ENCODE peak calls at places on chromosomes 4 and X, in nine cellular contexts. R is left lung, M is heart left ventricle, Q is HepG2, Z is pancreas, L is suprapubic skin, T is Panc1, P is neuronal stem cell, C is right lobe of liver. I is an unnamed sample. For H3K36me3 and H3K4me1, the result is how much of the 10 kb centered on the place peaks cover.

GRCh38 chr4:15479089-15479912 is 9.6 kb downstream of the CC2D2A start:
- DNase-seq in Z (peak), Q (peak), T (peak), C (peak), M (peak), R (no peak), L (no peak), P (peak), I (no peak)

GRCh38 chr4:18198653-18199052 is 177.1 kb upstream of the LCORL start:
- DNase-seq in R (no peak), T (no peak), M (no peak), L (no peak), Z (no peak), P (no peak), C (no peak), Q (no peak), I (no peak)

GRCh38 chr4:37715889-37716402 is 29.8 kb upstream of the RELL1 start:
- DNase-seq in C (no peak), R (no peak), L (no peak), Q (no peak), P (no peak), T (no peak), Z (peak), M (peak), I (no peak)

GRCh38 chrX:155857561-155857960 is 23.6 kb upstream of the VAMP7 start:
- DNase-seq in C (no peak), L (no peak), T (no peak), Z (no peak), Q (no peak), M (no peak), R (no peak), P (no peak), I (no peak)

GRCh38 chr4:187235456-187236170 is 512.0 kb upstream of the FAT1 start:
- DNase-seq in L (no peak), P (no peak), C (no peak), Z (peak), R (no peak), T (no peak), Q (no peak), M (no peak), I (no peak)

GRCh38 chrX:41333994-41334865 is at the start of gene DDX3X:
- DNase-seq in M (peak), Q (peak), P (peak), L (peak), T (no peak), C (peak), Z (peak), R (peak), I (peak)

GRCh38 chr4:123603165-123603564 is 206.6 kb downstream of the SPRY1 start:
- DNase-seq in R (no peak), Q (peak), T (no peak), M (no peak), C (no peak), L (no peak), Z (no peak), P (no peak), I (no peak)

GRCh38 chr4:47926667-47927258 is 12.4 kb upstream of the NFXL1 start:
- DNase-seq in Q (peak), C (peak), R (peak), L (no peak), P (peak), Z (peak), M (peak), T (peak), I (peak)

GRCh38 chr4:73259552-73260140 is 1.0 kb upstream of the ANKRD17 start:
- DNase-seq in P (no peak), M (no peak), Q (peak), L (peak), T (no peak), R (no peak), C (no peak), Z (no peak), I (no peak)

GRCh38 chr4:15506464-15506863 is 36.8 kb downstream of the CC2D2A start:
- DNase-seq in M (no peak), L (no peak), C (no peak), R (no peak), Q (no peak), P (no peak), Z (no peak), T (no peak), I (no peak)

GRCh38 chr4:32525420-32525819 is 1805.3 kb downstream of the PCDH7 start:
- DNase-seq in L (no peak), P (no peak), T (no peak), C (no peak), R (no peak), Q (no peak), M (no peak), Z (no peak), I (no peak)

GRCh38 chr4:68878048-68878447 is 62.3 kb downstream of the UGT2B10 start:
- DNase-seq in Q (no peak), R (no peak), L (no peak), P (no peak), Z (no peak), T (no peak), M (no peak), C (no peak), I (no peak)

GRCh38 chrX:55486736-55487135 is 2.9 kb downstream of the USP51 start:
- DNase-seq in Z (no peak), R (no peak), M (no peak), Q (no peak), T (no peak), C (no peak), L (no peak), P (no peak), I (no peak)

GRCh38 chr4:5827108-5828004 is 65.5 kb downstream of the CRMP1 start:
- DNase-seq in P (no peak), Z (no peak), R (peak), Q (no peak), M (no peak), C (no peak), T (no peak), L (no peak), I (no peak)

GRCh38 chr4:4625488-4625887 is 83.6 kb upstream of the STX18 start:
- DNase-seq in P (no peak), C (no peak), Q (no peak), L (no peak), R (no peak), T (no peak), Z (no peak), M (no peak), I (no peak)

GRCh38 chr4:11869471-11869870 is 440.8 kb upstream of the HS3ST1 start:
- DNase-seq in P (no peak), Z (no peak), C (no peak), M (no peak), R (no peak), Q (no peak), L (no peak), T (no peak), I (no peak)

GRCh38 chr4:173121044-173121685 is 47.4 kb upstream of the GALNT7 start:
- DNase-seq in M (no peak), R (no peak), Z (no peak), P (no peak), L (no peak), C (no peak), Q (no peak), T (no peak), I (no peak)

GRCh38 chr4:162410854-162411253 is 247.1 kb upstream of the FSTL5 start:
- DNase-seq in P (no peak), Q (no peak), T (no peak), L (no peak), C (no peak), R (no peak), Z (no peak), M (no peak), I (no peak)

GRCh38 chr4:164293181-164293580 is 460.8 kb upstream of the SMIM31 start:
- DNase-seq in L (no peak), P (no peak), T (no peak), R (no peak), M (no peak), Q (no peak), C (no peak), Z (no peak), I (no peak)

GRCh38 chr4:45345551-45345950 is 619.2 kb upstream of the GNPDA2 start:
- DNase-seq in T (no peak), L (no peak), Q (no peak), P (no peak), M (no peak), C (no peak), Z (no peak), R (no peak), I (no peak)

GRCh38 chrX:38347136-38347535 is 5.3 kb upstream of the OTC start:
- DNase-seq in L (no peak), Q (no peak), T (no peak), M (no peak), Z (no peak), P (no peak), C (no peak), R (no peak), I (no peak)

GRCh38 chr4:98996056-98996941 is 778 bp downstream of the METAP1 start:
- DNase-seq in M (no peak), R (no peak), P (peak), T (no peak), Q (peak), L (peak), C (no peak), Z (no peak), I (no peak)

GRCh38 chr4:100095729-100096595 is 94.3 kb downstream of the DDIT4L start:
- DNase-seq in M (peak), R (no peak), Q (peak), P (peak), T (peak), L (peak), Z (peak), C (peak), I (peak)

GRCh38 chr4:46820154-46820553 is 88.9 kb downstream of the COX7B2 start:
- DNase-seq in P (no peak), M (no peak), T (no peak), Q (no peak), C (no peak), R (no peak), Z (no peak), L (no peak), I (no peak)

GRCh38 chr4:176592976-176593375 is 199.7 kb downstream of the VEGFC start:
- DNase-seq in Q (no peak), P (no peak), L (no peak), Z (no peak), T (no peak), R (no peak), C (no peak), M (no peak), I (no peak)

GRCh38 chr4:19298998-19299397 is 952.7 kb upstream of the SLIT2 start:
- DNase-seq in L (no peak), Q (no peak), C (no peak), R (no peak), Z (no peak), P (no peak), M (no peak), T (no peak), I (no peak)

GRCh38 chr4:125315571-125316390 is 1.0 kb downstream of the FAT4 start:
- DNase-seq in T (no peak), Q (peak), R (peak), P (peak), Z (peak), C (peak), L (peak), M (peak), I (peak)

GRCh38 chr4:94889961-94890360 is 132.2 kb downstream of the BMPR1B start:
- DNase-seq in Z (no peak), P (no peak), C (no peak), T (no peak), L (no peak), Q (no peak), R (no peak), M (no peak), I (no peak)

GRCh38 chrX:17432158-17432557 is 57.2 kb downstream of the NHS start:
- DNase-seq in R (no peak), Q (no peak), Z (no peak), P (no peak), T (no peak), C (no peak), M (no peak), L (no peak), I (no peak)

GRCh38 chrX:2387614-2388239 is 113.0 kb downstream of the DHRSX start:
- DNase-seq in M (no peak), C (no peak), P (no peak), L (no peak), Q (no peak), T (no peak), Z (peak), R (no peak), I (no peak)

GRCh38 chr4:95415346-95415771 is 133.4 kb downstream of the UNC5C start:
- DNase-seq in M (no peak), Z (no peak), P (no peak), C (no peak), R (no peak), Q (no peak), L (no peak), T (no peak), I (no peak)

GRCh38 chr4:16253127-16253960 is 27.1 kb upstream of the TAPT1 start:
- DNase-seq in Q (peak), Z (no peak), T (peak), R (no peak), L (no peak), P (no peak), C (no peak), M (no peak), I (no peak)

GRCh38 chr4:77044458-77045124 is 31.2 kb downstream of the CCNI start:
- DNase-seq in Q (peak), Z (no peak), T (no peak), C (no peak), R (no peak), M (no peak), L (no peak), P (no peak), I (no peak)

GRCh38 chrX:98299785-98300184 is 1416.1 kb downstream of the RPA4 start:
- DNase-seq in M (no peak), R (no peak), Z (no peak), P (no peak), T (no peak), L (no peak), C (no peak), Q (no peak), I (no peak)

GRCh38 chrX:20431486-20431885 is 164.8 kb upstream of the RPS6KA3 start:
- DNase-seq in L (no peak), R (no peak), P (no peak), T (no peak), C (no peak), M (no peak), Z (no peak), Q (peak), I (no peak)

GRCh38 chr4:139951051-139951450 is 202.9 kb downstream of the MAML3 start:
- DNase-seq in Q (no peak), C (no peak), P (no peak), L (no peak), M (no peak), R (no peak), Z (no peak), T (no peak), I (no peak)

GRCh38 chr4:21790437-21791029 is 158.0 kb downstream of the KCNIP4 start:
- DNase-seq in P (no peak), C (no peak), T (no peak), R (no peak), L (no peak), Z (no peak), M (no peak), Q (no peak), I (no peak)

GRCh38 chr4:103156107-103156506 is 42.0 kb downstream of the CENPE start:
- DNase-seq in M (no peak), R (no peak), P (no peak), Q (no peak), T (no peak), C (no peak), L (no peak), Z (no peak), I (no peak)
- H3K36me3 ChIP-seq in M (under half), R (under half), P (under half), Q (under half), T (under half), C (under half), L (under half), Z (under half), I (under half)

DNA sequence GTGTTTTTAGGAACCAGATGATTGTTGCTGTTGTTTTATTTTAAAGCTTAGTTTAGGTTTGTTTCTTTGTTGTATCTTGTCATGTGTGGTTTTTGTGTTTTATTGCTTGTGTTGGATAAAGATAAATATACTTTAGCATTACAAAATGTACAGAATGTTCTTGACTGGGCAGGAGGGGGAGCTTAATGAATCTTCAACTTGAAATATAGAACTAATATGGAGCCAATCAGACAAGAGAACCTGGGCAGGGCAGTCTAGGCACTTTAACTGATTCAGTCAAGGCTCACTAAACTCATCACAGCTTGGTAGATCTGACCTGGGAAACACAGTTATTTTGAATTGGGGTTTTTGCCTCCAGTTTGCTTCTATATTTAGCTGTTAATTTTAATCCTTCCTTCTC is 304.2 kb downstream of the ARHGAP24 start:
- DNase-seq in Q (no peak), C (no peak), P (no peak), R (no peak), Z (no peak), M (no peak), T (no peak), L (no peak), I (no peak)
- H3K4me1 ChIP-seq in Q (under half), C (under half), P (under half), R (under half), Z (under half), M (half or more), T (under half), L (under half), I (under half)

GRCh38 chr4:23884261-23884660 is 5.6 kb downstream of the PPARGC1A start:
- DNase-seq in M (no peak), Q (no peak), Z (no peak), P (no peak), C (no peak), L (no peak), R (no peak), T (no peak), I (no peak)

GRCh38 chr4:23887173-23887572 is 2.7 kb downstream of the PPARGC1A start:
- DNase-seq in R (no peak), P (no peak), Q (no peak), L (no peak), M (no peak), Z (no peak), C (no peak), T (no peak), I (no peak)

GRCh38 chr4:23882976-23883531 is 6.8 kb downstream of the PPARGC1A start:
- DNase-seq in C (no peak), M (no peak), T (no peak), Q (no peak), R (no peak), P (no peak), Z (no peak), L (no peak), I (no peak)

GRCh38 chr4:23885943-23886590 is 3.8 kb downstream of the PPARGC1A start:
- DNase-seq in T (no peak), Q (no peak), L (no peak), M (no peak), R (no peak), P (no peak), Z (no peak), C (no peak), I (no peak)

DNA sequence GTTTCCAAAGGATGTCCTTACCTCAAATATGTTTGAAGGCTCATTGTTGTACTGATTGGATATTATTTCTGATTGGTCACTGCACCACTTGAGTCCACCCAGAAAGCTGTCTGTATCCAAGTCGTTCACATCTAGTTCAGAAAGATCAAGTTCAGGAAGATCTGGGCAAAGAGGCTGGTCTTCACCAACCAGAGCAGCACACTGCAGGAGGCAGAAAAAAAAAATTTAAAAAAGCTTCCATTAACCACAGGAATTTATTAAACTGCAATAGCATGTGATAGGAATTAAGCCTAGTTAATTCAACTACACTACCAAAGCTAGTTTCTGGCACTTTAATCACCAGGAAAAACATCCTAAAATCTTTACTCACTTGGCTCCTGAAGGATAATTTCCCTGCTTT is 5.1 kb downstream of the PPARGC1A start:
- DNase-seq in P (no peak), M (no peak), L (no peak), R (no peak), C (no peak), Q (no peak), Z (no peak), T (no peak), I (no peak)
- H3K27ac ChIP-seq in P (no peak), M (peak), L (peak), R (peak), C (peak), Q (no peak), Z (peak), T (no peak), I (no peak)

DNA sequence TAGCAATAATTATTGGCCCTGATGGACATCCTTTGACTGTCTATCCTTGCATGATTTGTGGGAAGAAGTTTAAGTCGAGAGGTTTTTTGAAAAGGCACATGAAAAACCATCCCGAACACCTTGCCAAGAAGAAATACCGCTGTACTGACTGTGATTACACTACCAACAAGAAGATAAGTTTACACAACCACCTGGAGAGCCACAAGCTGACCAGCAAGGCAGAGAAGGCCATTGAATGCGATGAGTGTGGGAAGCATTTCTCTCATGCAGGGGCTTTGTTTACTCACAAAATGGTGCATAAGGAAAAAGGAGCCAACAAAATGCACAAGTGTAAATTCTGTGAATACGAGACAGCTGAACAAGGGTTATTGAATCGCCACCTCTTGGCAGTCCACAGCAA is 60.7 kb downstream of the ZFX start:
- DNase-seq in Q (no peak), T (no peak), R (no peak), M (no peak), C (no peak), L (no peak), P (no peak), Z (no peak), I (no peak)
- H3K36me3 ChIP-seq in Q (under half), T (under half), R (under half), M (half or more), C (under half), L (under half), P (under half), Z (half or more), I (under half)

GRCh38 chr4:121180558-121180957 is 16.4 kb upstream of the TNIP3 start:
- DNase-seq in Z (no peak), Q (no peak), M (no peak), T (no peak), L (no peak), P (no peak), C (no peak), R (no peak), I (no peak)

GRCh38 chr4:121181493-121181892 is 17.4 kb upstream of the TNIP3 start:
- DNase-seq in Q (no peak), L (no peak), P (no peak), C (no peak), T (no peak), Z (no peak), R (no peak), M (no peak), I (no peak)

GRCh38 chr4:121177238-121178137 is 13.4 kb upstream of the TNIP3 start:
- DNase-seq in R (no peak), M (no peak), C (no peak), Q (no peak), Z (no peak), T (no peak), P (no peak), L (no peak), I (no peak)

GRCh38 chr4:121176082-121176706 is 12.1 kb upstream of the TNIP3 start:
- DNase-seq in L (no peak), R (no peak), M (no peak), P (no peak), T (no peak), Q (no peak), C (no peak), Z (no peak), I (no peak)
- H3K4me1 ChIP-seq in L (under half), R (under half), M (under half), P (under half), T (under half), Q (under half), C (under half), Z (under half), I (under half)

DNA sequence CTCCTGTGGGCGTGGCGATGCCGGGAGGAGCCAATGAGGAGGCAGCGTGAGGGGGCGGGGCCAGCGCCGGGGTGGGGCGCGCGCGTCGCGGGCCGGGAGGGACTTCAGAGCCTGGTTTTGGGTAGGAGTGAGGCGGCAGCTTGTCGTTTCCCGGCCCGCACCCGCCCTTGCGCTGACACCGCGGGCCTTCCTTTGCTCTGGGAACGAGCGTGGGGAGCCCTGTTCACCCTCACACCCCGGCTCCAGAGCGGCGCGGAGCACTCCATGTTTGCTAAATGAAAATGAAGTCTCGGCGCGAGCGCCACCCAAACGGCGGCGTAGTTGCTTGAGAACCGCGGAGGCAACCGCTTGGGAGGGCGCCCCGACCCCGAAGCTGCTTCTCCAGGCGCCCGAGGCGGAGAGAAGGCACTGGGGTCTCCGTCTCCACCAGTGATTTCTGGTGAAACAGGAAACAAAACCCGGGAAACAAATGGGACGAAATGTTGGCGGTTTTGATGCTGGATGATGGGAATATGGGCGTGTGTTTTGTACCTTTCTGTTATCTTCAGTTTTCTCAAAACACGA is 497 bp upstream of the GRPEL1 start:
- DNase-seq in T (no peak), R (peak), P (no peak), M (no peak), L (peak), Q (no peak), Z (no peak), C (peak), I (no peak)
- H3K27ac ChIP-seq in T (peak), R (peak), P (no peak), M (peak), L (peak), Q (peak), Z (peak), C (peak), I (no peak)

I was measured in aorta.